ENCODE peak calls at places on chromosomes 7 and 10, in nine cellular contexts. One of them, this sample, is unnamed.

GRCh38 chr10:30073045-30073766 is 13.8 kb upstream of the JCAD start:
- DNase-seq in transverse colon: no peak
- DNase-seq in RWPE2: no peak
- DNase-seq in fibroblast of villous mesenchyme: no peak
- DNase-seq in body of pancreas: no peak
- DNase-seq in prostate gland: no peak
- DNase-seq in fibroblast of pulmonary artery: no peak
- DNase-seq in AG04449: no peak
- DNase-seq in fibroblast of mammary gland: no peak
- DNase-seq in this sample: no peak

GRCh38 chr10:132662186-132662920 is 123.6 kb downstream of the NKX6-2 start:
- DNase-seq in transverse colon: no peak
- DNase-seq in RWPE2: no peak
- DNase-seq in fibroblast of villous mesenchyme: no peak
- DNase-seq in body of pancreas: no peak
- DNase-seq in prostate gland: no peak
- DNase-seq in fibroblast of pulmonary artery: no peak
- DNase-seq in AG04449: no peak
- DNase-seq in fibroblast of mammary gland: no peak
- DNase-seq in this sample: no peak

GRCh38 chr10:93266858-93267257 is 193.2 kb downstream of the CYP26A1 start:
- DNase-seq in transverse colon: no peak
- DNase-seq in RWPE2: no peak
- DNase-seq in fibroblast of villous mesenchyme: no peak
- DNase-seq in body of pancreas: no peak
- DNase-seq in prostate gland: no peak
- DNase-seq in fibroblast of pulmonary artery: no peak
- DNase-seq in AG04449: no peak
- DNase-seq in fibroblast of mammary gland: no peak
- DNase-seq in this sample: no peak

GRCh38 chr10:124124123-124124768 is 30.8 kb upstream of the CHST15 start:
- DNase-seq in transverse colon: no peak
- DNase-seq in RWPE2: no peak
- DNase-seq in fibroblast of villous mesenchyme: no peak
- DNase-seq in body of pancreas: no peak
- DNase-seq in prostate gland: no peak
- DNase-seq in fibroblast of pulmonary artery: no peak
- DNase-seq in AG04449: no peak
- DNase-seq in fibroblast of mammary gland: no peak
- DNase-seq in this sample: no peak

GRCh38 chr10:1309969-1310789 is 254.0 kb downstream of the WDR37 start:
- DNase-seq in transverse colon: no peak
- DNase-seq in RWPE2: no peak
- DNase-seq in fibroblast of villous mesenchyme: no peak
- DNase-seq in body of pancreas: no peak
- DNase-seq in prostate gland: no peak
- DNase-seq in fibroblast of pulmonary artery: no peak
- DNase-seq in AG04449: no peak
- DNase-seq in fibroblast of mammary gland: no peak
- DNase-seq in this sample: no peak

GRCh38 chr10:131196176-131196885 is 115.2 kb downstream of the TCERG1L start:
- DNase-seq in transverse colon: no peak
- DNase-seq in RWPE2: peak; percentile 26
- DNase-seq in fibroblast of villous mesenchyme: no peak
- DNase-seq in body of pancreas: no peak
- DNase-seq in prostate gland: no peak
- DNase-seq in fibroblast of pulmonary artery: no peak
- DNase-seq in AG04449: no peak
- DNase-seq in fibroblast of mammary gland: no peak
- DNase-seq in this sample: no peak

GRCh38 chr10:6239213-6239991 is 36.7 kb downstream of the PFKFB3 start:
- DNase-seq in transverse colon: peak; percentile 42
- DNase-seq in RWPE2: peak; percentile 92
- DNase-seq in fibroblast of villous mesenchyme: peak; percentile 99
- DNase-seq in body of pancreas: no peak
- DNase-seq in prostate gland: no peak
- DNase-seq in fibroblast of pulmonary artery: peak; percentile 98
- DNase-seq in AG04449: peak; percentile 96
- DNase-seq in fibroblast of mammary gland: peak; percentile 98
- DNase-seq in this sample: peak; percentile 99

GRCh38 chr7:118938845-118939244 is 714.3 kb downstream of the ANKRD7 start:
- DNase-seq in transverse colon: no peak
- DNase-seq in RWPE2: no peak
- DNase-seq in fibroblast of villous mesenchyme: no peak
- DNase-seq in body of pancreas: no peak
- DNase-seq in prostate gland: no peak
- DNase-seq in fibroblast of pulmonary artery: no peak
- DNase-seq in AG04449: no peak
- DNase-seq in fibroblast of mammary gland: no peak
- DNase-seq in this sample: no peak

GRCh38 chr7:135536160-135536559 is 21.6 kb upstream of the NUP205 start:
- DNase-seq in transverse colon: no peak
- DNase-seq in RWPE2: no peak
- DNase-seq in fibroblast of villous mesenchyme: peak; percentile 76
- DNase-seq in body of pancreas: no peak
- DNase-seq in prostate gland: no peak
- DNase-seq in fibroblast of pulmonary artery: peak; percentile 98
- DNase-seq in AG04449: no peak
- DNase-seq in fibroblast of mammary gland: peak; percentile 80
- DNase-seq in this sample: no peak

GRCh38 chr7:47539398-47540052 is 42.4 kb downstream of the TNS3 start:
- DNase-seq in transverse colon: no peak
- DNase-seq in RWPE2: no peak
- DNase-seq in fibroblast of villous mesenchyme: peak; percentile 97
- DNase-seq in body of pancreas: no peak
- DNase-seq in prostate gland: no peak
- DNase-seq in fibroblast of pulmonary artery: no peak
- DNase-seq in AG04449: no peak
- DNase-seq in fibroblast of mammary gland: peak; percentile 76
- DNase-seq in this sample: no peak

GRCh38 chr10:28879875-28880381 is 202.6 kb downstream of the BAMBI start:
- DNase-seq in transverse colon: no peak
- DNase-seq in RWPE2: no peak
- DNase-seq in fibroblast of villous mesenchyme: peak; percentile 9
- DNase-seq in body of pancreas: no peak
- DNase-seq in prostate gland: no peak
- DNase-seq in fibroblast of pulmonary artery: no peak
- DNase-seq in AG04449: no peak
- DNase-seq in fibroblast of mammary gland: no peak
- DNase-seq in this sample: no peak

GRCh38 chr7:106693659-106694353 is 32.8 kb upstream of the CCDC71L start:
- DNase-seq in transverse colon: no peak
- DNase-seq in RWPE2: no peak
- DNase-seq in fibroblast of villous mesenchyme: no peak
- DNase-seq in body of pancreas: no peak
- DNase-seq in prostate gland: no peak
- DNase-seq in fibroblast of pulmonary artery: no peak
- DNase-seq in AG04449: no peak
- DNase-seq in fibroblast of mammary gland: peak; percentile 17
- DNase-seq in this sample: no peak

GRCh38 chr7:144526912-144527610 is 123.6 kb upstream of the NOBOX start:
- DNase-seq in transverse colon: no peak
- DNase-seq in RWPE2: no peak
- DNase-seq in fibroblast of villous mesenchyme: peak; percentile 10
- DNase-seq in body of pancreas: no peak
- DNase-seq in prostate gland: no peak
- DNase-seq in fibroblast of pulmonary artery: no peak
- DNase-seq in AG04449: no peak
- DNase-seq in fibroblast of mammary gland: peak; percentile 37
- DNase-seq in this sample: no peak

GRCh38 chr10:77090381-77091356 is 546.9 kb downstream of the KCNMA1 start:
- DNase-seq in transverse colon: no peak
- DNase-seq in RWPE2: no peak
- DNase-seq in fibroblast of villous mesenchyme: no peak
- DNase-seq in body of pancreas: no peak
- DNase-seq in prostate gland: no peak
- DNase-seq in fibroblast of pulmonary artery: no peak
- DNase-seq in AG04449: no peak
- DNase-seq in fibroblast of mammary gland: no peak
- DNase-seq in this sample: no peak

GRCh38 chr7:16982640-16983103 is 100.9 kb upstream of the AGR3 start:
- DNase-seq in transverse colon: peak; percentile 14
- DNase-seq in RWPE2: no peak
- DNase-seq in fibroblast of villous mesenchyme: peak; percentile 66
- DNase-seq in body of pancreas: peak; percentile 35
- DNase-seq in prostate gland: no peak
- DNase-seq in fibroblast of pulmonary artery: peak; percentile 77
- DNase-seq in AG04449: no peak
- DNase-seq in fibroblast of mammary gland: peak; percentile 71
- DNase-seq in this sample: peak; percentile 35

GRCh38 chr10:95308389-95309302 is 17.8 kb upstream of the PDLIM1 start:
- DNase-seq in transverse colon: peak; percentile 90
- DNase-seq in RWPE2: peak; percentile 92
- DNase-seq in fibroblast of villous mesenchyme: peak; percentile 99
- DNase-seq in body of pancreas: peak; percentile 83
- DNase-seq in prostate gland: peak; percentile 86
- DNase-seq in fibroblast of pulmonary artery: peak; percentile 98
- DNase-seq in AG04449: peak; percentile 92
- DNase-seq in fibroblast of mammary gland: peak; percentile 98
- DNase-seq in this sample: peak; percentile 95

GRCh38 chr7:54813398-54813797 is 54.4 kb upstream of the SEC61G start:
- DNase-seq in transverse colon: no peak
- DNase-seq in RWPE2: no peak
- DNase-seq in fibroblast of villous mesenchyme: no peak
- DNase-seq in body of pancreas: no peak
- DNase-seq in prostate gland: no peak
- DNase-seq in fibroblast of pulmonary artery: no peak
- DNase-seq in AG04449: no peak
- DNase-seq in fibroblast of mammary gland: peak; percentile 14
- DNase-seq in this sample: no peak

GRCh38 chr10:10613654-10614244 is 403.9 kb upstream of the CELF2 start:
- DNase-seq in transverse colon: no peak
- DNase-seq in RWPE2: no peak
- DNase-seq in fibroblast of villous mesenchyme: peak; percentile 41
- DNase-seq in body of pancreas: no peak
- DNase-seq in prostate gland: peak; percentile 24
- DNase-seq in fibroblast of pulmonary artery: peak; percentile 29
- DNase-seq in AG04449: no peak
- DNase-seq in fibroblast of mammary gland: peak; percentile 72
- DNase-seq in this sample: no peak
- TF ChIP-seq CTCF in transverse colon: no peak
- TF ChIP-seq CTCF in RWPE2: no peak
- TF ChIP-seq CTCF in fibroblast of villous mesenchyme: no peak
- TF ChIP-seq CTCF in body of pancreas: no peak
- TF ChIP-seq CTCF in prostate gland: no peak
- TF ChIP-seq CTCF in fibroblast of pulmonary artery: no peak
- TF ChIP-seq CTCF in AG04449: no peak
- TF ChIP-seq CTCF in fibroblast of mammary gland: no peak
- TF ChIP-seq CTCF in this sample: no peak

GRCh38 chr7:85159003-85159402 is 27.9 kb downstream of the SEMA3D start:
- DNase-seq in transverse colon: no peak
- DNase-seq in RWPE2: no peak
- DNase-seq in fibroblast of villous mesenchyme: no peak
- DNase-seq in body of pancreas: no peak
- DNase-seq in prostate gland: no peak
- DNase-seq in fibroblast of pulmonary artery: no peak
- DNase-seq in AG04449: no peak
- DNase-seq in fibroblast of mammary gland: no peak
- DNase-seq in this sample: no peak

GRCh38 chr7:85162743-85163142 is 24.1 kb downstream of the SEMA3D start:
- DNase-seq in transverse colon: no peak
- DNase-seq in RWPE2: no peak
- DNase-seq in fibroblast of villous mesenchyme: no peak
- DNase-seq in body of pancreas: no peak
- DNase-seq in prostate gland: no peak
- DNase-seq in fibroblast of pulmonary artery: peak; percentile 40
- DNase-seq in AG04449: no peak
- DNase-seq in fibroblast of mammary gland: peak; percentile 38
- DNase-seq in this sample: no peak

GRCh38 chr7:85165263-85165662 is 21.6 kb downstream of the SEMA3D start:
- DNase-seq in transverse colon: no peak
- DNase-seq in RWPE2: no peak
- DNase-seq in fibroblast of villous mesenchyme: no peak
- DNase-seq in body of pancreas: no peak
- DNase-seq in prostate gland: no peak
- DNase-seq in fibroblast of pulmonary artery: no peak
- DNase-seq in AG04449: no peak
- DNase-seq in fibroblast of mammary gland: no peak
- DNase-seq in this sample: no peak

GRCh38 chr7:85156661-85157213 is 30.1 kb downstream of the SEMA3D start:
- DNase-seq in transverse colon: no peak
- DNase-seq in RWPE2: no peak
- DNase-seq in fibroblast of villous mesenchyme: no peak
- DNase-seq in body of pancreas: no peak
- DNase-seq in prostate gland: no peak
- DNase-seq in fibroblast of pulmonary artery: no peak
- DNase-seq in AG04449: no peak
- DNase-seq in fibroblast of mammary gland: no peak
- DNase-seq in this sample: no peak

GRCh38 chr7:85160223-85160622 is 26.6 kb downstream of the SEMA3D start:
- DNase-seq in transverse colon: no peak
- DNase-seq in RWPE2: no peak
- DNase-seq in fibroblast of villous mesenchyme: no peak
- DNase-seq in body of pancreas: no peak
- DNase-seq in prostate gland: no peak
- DNase-seq in fibroblast of pulmonary artery: no peak
- DNase-seq in AG04449: no peak
- DNase-seq in fibroblast of mammary gland: peak; percentile 68
- DNase-seq in this sample: no peak
- H3K4me3 ChIP-seq in transverse colon: no peak overlapping the region
- H3K4me3 ChIP-seq in RWPE2: no peak overlapping the region
- H3K4me3 ChIP-seq in fibroblast of villous mesenchyme: no peak overlapping the region
- H3K4me3 ChIP-seq in body of pancreas: no peak overlapping the region
- H3K4me3 ChIP-seq in prostate gland: no peak overlapping the region
- H3K4me3 ChIP-seq in fibroblast of pulmonary artery: no peak overlapping the region
- H3K4me3 ChIP-seq in AG04449: peak overlapping the region; percentile 44
- H3K4me3 ChIP-seq in fibroblast of mammary gland: no peak overlapping the region
- H3K4me3 ChIP-seq in this sample: peak overlapping the region; percentile 21

DNA sequence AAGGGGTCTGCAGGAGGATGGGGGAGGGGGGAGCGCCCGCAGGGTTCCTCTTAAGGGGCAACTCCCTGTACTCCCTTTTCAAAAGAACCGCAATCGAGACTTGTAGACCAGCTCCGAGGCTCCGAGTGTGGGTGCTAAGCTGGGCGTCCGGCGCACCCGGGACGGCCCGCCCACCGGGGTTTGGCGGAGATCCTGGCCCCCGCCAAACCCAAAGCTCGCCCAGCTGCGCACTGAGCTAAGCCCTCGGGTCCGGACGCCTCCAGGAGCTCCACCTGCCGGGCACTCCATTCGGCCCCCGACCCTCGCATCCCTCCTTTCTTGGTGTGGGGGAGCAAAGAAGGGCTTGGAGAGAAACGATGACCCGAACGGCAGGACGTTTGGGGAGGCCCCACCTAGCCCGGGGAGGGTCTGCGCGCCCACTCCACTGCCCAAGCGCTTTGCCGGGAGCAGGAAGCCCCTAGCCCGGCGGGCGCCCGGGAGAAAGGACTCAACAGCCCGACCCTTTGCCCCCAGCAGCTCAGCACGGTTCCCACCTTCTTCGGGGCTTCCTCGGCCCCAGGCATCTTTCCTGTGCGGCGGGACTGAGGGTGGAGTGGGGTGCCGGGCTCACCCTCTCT is 649 bp downstream of the AFAP1L2 start:
- DNase-seq in transverse colon: peak; percentile 24
- DNase-seq in RWPE2: no peak
- DNase-seq in fibroblast of villous mesenchyme: peak; percentile 74
- DNase-seq in body of pancreas: peak; percentile 53
- DNase-seq in prostate gland: no peak
- DNase-seq in fibroblast of pulmonary artery: no peak
- DNase-seq in AG04449: no peak
- DNase-seq in fibroblast of mammary gland: no peak
- DNase-seq in this sample: no peak
- TF ChIP-seq CTCF in transverse colon: peak; percentile 18
- TF ChIP-seq CTCF in RWPE2: peak; percentile 59
- TF ChIP-seq CTCF in fibroblast of villous mesenchyme: peak; percentile 48
- TF ChIP-seq CTCF in body of pancreas: peak; percentile 7
- TF ChIP-seq CTCF in prostate gland: no peak
- TF ChIP-seq CTCF in fibroblast of pulmonary artery: peak; percentile 2
- TF ChIP-seq CTCF in AG04449: no peak
- TF ChIP-seq CTCF in fibroblast of mammary gland: no peak
- TF ChIP-seq CTCF in this sample: no peak

GRCh38 chr10:23695825-23696420 is 257.0 kb downstream of the OTUD1 start:
- DNase-seq in transverse colon: no peak
- DNase-seq in RWPE2: no peak
- DNase-seq in fibroblast of villous mesenchyme: no peak
- DNase-seq in body of pancreas: no peak
- DNase-seq in prostate gland: no peak
- DNase-seq in fibroblast of pulmonary artery: no peak
- DNase-seq in AG04449: no peak
- DNase-seq in fibroblast of mammary gland: no peak
- DNase-seq in this sample: no peak
- H3K4me3 ChIP-seq in transverse colon: no peak overlapping the region
- H3K4me3 ChIP-seq in RWPE2: no peak overlapping the region
- H3K4me3 ChIP-seq in fibroblast of villous mesenchyme: no peak overlapping the region
- H3K4me3 ChIP-seq in body of pancreas: no peak overlapping the region
- H3K4me3 ChIP-seq in prostate gland: no peak overlapping the region
- H3K4me3 ChIP-seq in fibroblast of pulmonary artery: no peak overlapping the region
- H3K4me3 ChIP-seq in AG04449: no peak overlapping the region
- H3K4me3 ChIP-seq in fibroblast of mammary gland: no peak overlapping the region
- H3K4me3 ChIP-seq in this sample: no peak overlapping the region